ENCODE peak calls at places on chromosomes 12 and 14, in eight cellular contexts. One of them, this sample, is unnamed.

GRCh38 chr14:69636051-69636639 is 24.7 kb downstream of the SUSD6 start:
- DNase-seq in heart left ventricle: no peak
- DNase-seq in lung: no peak
- DNase-seq in gastrocnemius medialis: no peak
- DNase-seq in HL-60: no peak
- DNase-seq in psoas muscle: no peak
- DNase-seq in CD8-positive, alpha-beta memory T cell: no peak
- DNase-seq in OCI-LY7: peak; percentile 63
- DNase-seq in this sample: no peak

GRCh38 chr12:59452746-59453145 is 143.1 kb upstream of the SLC16A7 start:
- DNase-seq in heart left ventricle: no peak
- DNase-seq in lung: no peak
- DNase-seq in gastrocnemius medialis: no peak
- DNase-seq in HL-60: no peak
- DNase-seq in psoas muscle: no peak
- DNase-seq in CD8-positive, alpha-beta memory T cell: no peak
- DNase-seq in OCI-LY7: no peak
- DNase-seq in this sample: no peak

GRCh38 chr12:120488057-120488660 is 7.8 kb upstream of the DYNLL1 start:
- DNase-seq in heart left ventricle: no peak
- DNase-seq in lung: no peak
- DNase-seq in gastrocnemius medialis: no peak
- DNase-seq in HL-60: no peak
- DNase-seq in psoas muscle: no peak
- DNase-seq in CD8-positive, alpha-beta memory T cell: no peak
- DNase-seq in OCI-LY7: no peak
- DNase-seq in this sample: peak; percentile 26

GRCh38 chr14:49954171-49954631 is 61.3 kb downstream of the ARF6 start:
- DNase-seq in heart left ventricle: no peak
- DNase-seq in lung: peak; percentile 35
- DNase-seq in gastrocnemius medialis: peak; percentile 11
- DNase-seq in HL-60: no peak
- DNase-seq in psoas muscle: peak; percentile 28
- DNase-seq in CD8-positive, alpha-beta memory T cell: no peak
- DNase-seq in OCI-LY7: no peak
- DNase-seq in this sample: no peak

GRCh38 chr12:50928392-50928791 is 24.0 kb upstream of the HIGD1C start:
- DNase-seq in heart left ventricle: no peak
- DNase-seq in lung: no peak
- DNase-seq in gastrocnemius medialis: no peak
- DNase-seq in HL-60: no peak
- DNase-seq in psoas muscle: no peak
- DNase-seq in CD8-positive, alpha-beta memory T cell: no peak
- DNase-seq in OCI-LY7: peak; percentile 30
- DNase-seq in this sample: no peak

GRCh38 chr12:131621701-131622421 is 89.0 kb upstream of the SFSWAP start:
- DNase-seq in heart left ventricle: no peak
- DNase-seq in lung: no peak
- DNase-seq in gastrocnemius medialis: no peak
- DNase-seq in HL-60: no peak
- DNase-seq in psoas muscle: no peak
- DNase-seq in CD8-positive, alpha-beta memory T cell: no peak
- DNase-seq in OCI-LY7: no peak
- DNase-seq in this sample: peak; percentile 63

GRCh38 chr12:69623970-69624369 is 13.3 kb upstream of the LRRC10 start:
- DNase-seq in heart left ventricle: peak; percentile 85
- DNase-seq in lung: peak; percentile 32
- DNase-seq in gastrocnemius medialis: no peak
- DNase-seq in HL-60: no peak
- DNase-seq in psoas muscle: peak; percentile 20
- DNase-seq in CD8-positive, alpha-beta memory T cell: no peak
- DNase-seq in OCI-LY7: no peak
- DNase-seq in this sample: no peak

GRCh38 chr12:48000878-48001321 is 3.4 kb downstream of the COL2A1 start:
- DNase-seq in heart left ventricle: no peak
- DNase-seq in lung: peak; percentile 46
- DNase-seq in gastrocnemius medialis: no peak
- DNase-seq in HL-60: no peak
- DNase-seq in psoas muscle: peak; percentile 34
- DNase-seq in CD8-positive, alpha-beta memory T cell: no peak
- DNase-seq in OCI-LY7: no peak
- DNase-seq in this sample: no peak

GRCh38 chr12:93789767-93790166 is 112.6 kb downstream of the CRADD start:
- DNase-seq in heart left ventricle: no peak
- DNase-seq in lung: no peak
- DNase-seq in gastrocnemius medialis: no peak
- DNase-seq in HL-60: no peak
- DNase-seq in psoas muscle: no peak
- DNase-seq in CD8-positive, alpha-beta memory T cell: no peak
- DNase-seq in OCI-LY7: no peak
- DNase-seq in this sample: no peak

DNA sequence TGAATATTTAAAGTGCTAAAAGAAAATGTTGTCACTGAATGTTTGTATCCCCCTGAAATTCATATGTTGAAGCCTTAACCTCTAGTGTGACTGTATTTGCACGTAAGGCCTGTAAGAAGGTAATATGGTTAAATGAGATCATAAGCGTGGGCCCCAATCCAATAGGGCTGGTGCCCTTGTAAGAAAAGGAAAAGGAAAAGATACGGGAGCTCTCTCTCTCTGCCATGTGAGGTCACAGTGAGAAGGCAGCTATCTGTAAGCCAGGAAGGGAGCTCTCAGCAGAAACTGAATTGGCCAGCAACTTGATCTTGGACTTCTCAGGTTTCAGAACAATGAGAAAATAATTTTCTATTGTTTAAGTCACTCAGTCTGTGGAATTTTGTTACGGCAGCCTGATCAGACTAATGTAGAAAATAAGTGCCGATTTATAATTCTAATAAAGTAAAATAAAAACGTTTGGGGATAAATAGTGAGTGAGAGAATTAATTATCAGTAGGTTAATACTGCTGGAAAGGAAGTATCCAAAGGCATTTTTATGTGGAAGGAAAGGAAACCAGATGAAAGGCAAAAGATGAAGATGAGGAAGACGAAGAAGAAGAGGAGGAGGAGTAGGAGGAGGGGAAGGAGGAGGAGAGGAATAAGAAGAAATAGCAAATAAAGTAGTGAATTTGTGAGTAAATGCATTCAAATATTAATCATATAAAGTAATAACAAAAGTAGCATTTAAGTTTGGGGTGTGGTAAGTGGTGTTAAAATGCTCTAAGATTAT is 188.5 kb upstream of the KRR1 start:
- DNase-seq in heart left ventricle: no peak
- DNase-seq in lung: no peak
- DNase-seq in gastrocnemius medialis: peak; percentile 4
- DNase-seq in HL-60: no peak
- DNase-seq in psoas muscle: no peak
- DNase-seq in CD8-positive, alpha-beta memory T cell: no peak
- DNase-seq in OCI-LY7: no peak
- DNase-seq in this sample: no peak
- H3K27ac ChIP-seq in heart left ventricle: peak overlapping the region; percentile 4
- H3K27ac ChIP-seq in lung: peak overlapping the region; percentile 33
- H3K27ac ChIP-seq in gastrocnemius medialis: no peak overlapping the region
- H3K27ac ChIP-seq in HL-60: no peak overlapping the region
- H3K27ac ChIP-seq in psoas muscle: no peak overlapping the region
- H3K27ac ChIP-seq in CD8-positive, alpha-beta memory T cell: no peak overlapping the region
- H3K27ac ChIP-seq in OCI-LY7: no peak overlapping the region
- H3K27ac ChIP-seq in this sample: no peak overlapping the region

DNA sequence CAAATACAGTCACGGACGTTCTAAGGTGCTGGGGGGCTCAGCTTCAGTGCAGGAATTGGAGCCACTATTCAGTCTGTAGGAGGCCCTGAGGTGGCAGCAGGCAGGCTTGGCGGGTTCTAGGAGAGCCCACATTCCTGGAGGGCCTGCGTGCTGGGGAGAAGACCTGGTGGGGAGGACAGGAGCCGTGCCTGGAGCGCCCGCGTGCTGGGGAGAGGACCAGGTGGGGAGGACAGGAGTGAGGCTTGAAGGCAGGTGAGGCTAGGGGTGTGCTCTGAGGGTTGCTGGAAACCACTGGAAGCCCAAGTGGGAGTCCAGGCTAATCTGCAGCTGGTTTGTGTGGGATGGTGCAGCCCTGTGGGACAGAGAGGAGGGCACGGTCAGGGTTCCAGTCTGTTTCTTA is 23.1 kb downstream of the RHOF start:
- DNase-seq in heart left ventricle: no peak
- DNase-seq in lung: no peak
- DNase-seq in gastrocnemius medialis: no peak
- DNase-seq in HL-60: no peak
- DNase-seq in psoas muscle: no peak
- DNase-seq in CD8-positive, alpha-beta memory T cell: no peak
- DNase-seq in OCI-LY7: no peak
- DNase-seq in this sample: no peak
- H3K27ac ChIP-seq in heart left ventricle: no peak overlapping the region
- H3K27ac ChIP-seq in lung: no peak overlapping the region
- H3K27ac ChIP-seq in gastrocnemius medialis: no peak overlapping the region
- H3K27ac ChIP-seq in HL-60: no peak overlapping the region
- H3K27ac ChIP-seq in psoas muscle: no peak overlapping the region
- H3K27ac ChIP-seq in CD8-positive, alpha-beta memory T cell: peak overlapping the region; percentile 38
- H3K27ac ChIP-seq in OCI-LY7: no peak overlapping the region
- H3K27ac ChIP-seq in this sample: no peak overlapping the region

GRCh38 chr12:43107401-43107800 is 444.6 kb downstream of the ADAMTS20 start:
- DNase-seq in heart left ventricle: no peak
- DNase-seq in lung: no peak
- DNase-seq in gastrocnemius medialis: no peak
- DNase-seq in HL-60: no peak
- DNase-seq in psoas muscle: no peak
- DNase-seq in CD8-positive, alpha-beta memory T cell: no peak
- DNase-seq in OCI-LY7: no peak
- DNase-seq in this sample: no peak
- H3K27ac ChIP-seq in heart left ventricle: no peak overlapping the region
- H3K27ac ChIP-seq in lung: no peak overlapping the region
- H3K27ac ChIP-seq in gastrocnemius medialis: no peak overlapping the region
- H3K27ac ChIP-seq in HL-60: no peak overlapping the region
- H3K27ac ChIP-seq in psoas muscle: no peak overlapping the region
- H3K27ac ChIP-seq in CD8-positive, alpha-beta memory T cell: no peak overlapping the region
- H3K27ac ChIP-seq in OCI-LY7: no peak overlapping the region
- H3K27ac ChIP-seq in this sample: no peak overlapping the region

GRCh38 chr12:123546281-123546680 is 12.8 kb upstream of the RILPL1 start:
- DNase-seq in heart left ventricle: no peak
- DNase-seq in lung: no peak
- DNase-seq in gastrocnemius medialis: no peak
- DNase-seq in HL-60: no peak
- DNase-seq in psoas muscle: no peak
- DNase-seq in CD8-positive, alpha-beta memory T cell: no peak
- DNase-seq in OCI-LY7: no peak
- DNase-seq in this sample: no peak
- H3K27ac ChIP-seq in heart left ventricle: no peak overlapping the region
- H3K27ac ChIP-seq in lung: no peak overlapping the region
- H3K27ac ChIP-seq in gastrocnemius medialis: no peak overlapping the region
- H3K27ac ChIP-seq in HL-60: no peak overlapping the region
- H3K27ac ChIP-seq in psoas muscle: no peak overlapping the region
- H3K27ac ChIP-seq in CD8-positive, alpha-beta memory T cell: no peak overlapping the region
- H3K27ac ChIP-seq in OCI-LY7: no peak overlapping the region
- H3K27ac ChIP-seq in this sample: no peak overlapping the region

DNA sequence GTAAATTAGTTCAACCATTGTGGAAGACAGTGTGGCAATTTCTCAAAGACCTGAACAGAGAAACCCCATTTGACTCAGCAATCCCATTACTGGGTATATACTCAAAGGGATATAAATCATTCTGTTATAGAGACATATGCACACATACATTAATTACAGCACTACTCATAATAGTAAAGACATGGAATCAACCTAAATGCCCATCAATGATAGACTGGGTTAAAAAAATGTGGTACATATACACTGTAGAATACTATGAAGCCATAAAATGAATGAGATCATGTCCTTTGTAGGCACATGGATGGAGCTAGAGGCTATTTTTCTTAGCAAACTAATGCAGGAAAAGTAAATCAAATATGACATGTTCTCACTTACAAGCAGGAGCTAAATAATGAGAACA is 303.9 kb downstream of the BTG1 start:
- DNase-seq in heart left ventricle: no peak
- DNase-seq in lung: no peak
- DNase-seq in gastrocnemius medialis: no peak
- DNase-seq in HL-60: no peak
- DNase-seq in psoas muscle: no peak
- DNase-seq in CD8-positive, alpha-beta memory T cell: no peak
- DNase-seq in OCI-LY7: no peak
- DNase-seq in this sample: no peak
- H3K27ac ChIP-seq in heart left ventricle: no peak overlapping the region
- H3K27ac ChIP-seq in lung: no peak overlapping the region
- H3K27ac ChIP-seq in gastrocnemius medialis: no peak overlapping the region
- H3K27ac ChIP-seq in HL-60: no peak overlapping the region
- H3K27ac ChIP-seq in psoas muscle: no peak overlapping the region
- H3K27ac ChIP-seq in CD8-positive, alpha-beta memory T cell: no peak overlapping the region
- H3K27ac ChIP-seq in OCI-LY7: no peak overlapping the region
- H3K27ac ChIP-seq in this sample: no peak overlapping the region

DNA sequence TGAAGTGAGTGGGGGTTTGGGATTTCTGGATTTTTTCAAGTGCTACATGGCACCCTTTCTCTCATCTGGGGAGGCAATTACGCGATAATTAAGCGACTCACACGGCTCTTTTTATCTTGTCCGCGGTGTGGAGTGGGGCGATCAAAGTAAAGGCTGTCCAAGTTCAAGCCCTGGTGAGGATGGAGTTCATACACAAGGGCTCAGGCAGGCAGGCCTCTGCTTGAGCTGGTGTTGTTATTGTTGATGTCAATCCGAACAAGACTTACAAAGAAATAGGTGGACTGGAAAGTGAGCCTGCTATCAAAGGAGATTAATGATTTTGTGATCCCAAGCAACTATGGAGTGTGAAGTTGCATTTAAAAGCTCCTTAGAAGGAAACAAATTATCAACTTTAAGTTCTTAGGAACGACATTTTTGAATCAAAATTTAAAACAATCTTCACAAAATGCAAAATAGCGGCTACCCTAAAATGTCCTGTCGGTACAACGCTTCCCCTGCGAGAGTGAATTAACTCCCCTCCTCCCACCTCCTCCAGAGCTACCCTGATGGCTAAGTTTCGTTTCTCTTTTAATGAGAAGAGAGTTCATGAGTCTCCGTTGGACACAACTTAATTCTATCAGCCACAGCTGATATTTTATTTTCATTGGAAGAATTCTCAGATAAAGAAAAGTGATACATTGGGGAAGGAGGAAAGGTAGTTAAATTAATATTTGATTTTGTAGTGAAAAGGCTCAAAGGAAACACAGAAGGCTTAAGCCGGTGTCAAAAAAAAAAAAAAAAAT is 5.9 kb downstream of the FOXA1 start:
- DNase-seq in heart left ventricle: no peak
- DNase-seq in lung: no peak
- DNase-seq in gastrocnemius medialis: no peak
- DNase-seq in HL-60: no peak
- DNase-seq in psoas muscle: no peak
- DNase-seq in CD8-positive, alpha-beta memory T cell: no peak
- DNase-seq in OCI-LY7: no peak
- DNase-seq in this sample: no peak
- H3K27ac ChIP-seq in heart left ventricle: no peak overlapping the region
- H3K27ac ChIP-seq in lung: no peak overlapping the region
- H3K27ac ChIP-seq in gastrocnemius medialis: no peak overlapping the region
- H3K27ac ChIP-seq in HL-60: no peak overlapping the region
- H3K27ac ChIP-seq in psoas muscle: no peak overlapping the region
- H3K27ac ChIP-seq in CD8-positive, alpha-beta memory T cell: no peak overlapping the region
- H3K27ac ChIP-seq in OCI-LY7: no peak overlapping the region
- H3K27ac ChIP-seq in this sample: no peak overlapping the region

DNA sequence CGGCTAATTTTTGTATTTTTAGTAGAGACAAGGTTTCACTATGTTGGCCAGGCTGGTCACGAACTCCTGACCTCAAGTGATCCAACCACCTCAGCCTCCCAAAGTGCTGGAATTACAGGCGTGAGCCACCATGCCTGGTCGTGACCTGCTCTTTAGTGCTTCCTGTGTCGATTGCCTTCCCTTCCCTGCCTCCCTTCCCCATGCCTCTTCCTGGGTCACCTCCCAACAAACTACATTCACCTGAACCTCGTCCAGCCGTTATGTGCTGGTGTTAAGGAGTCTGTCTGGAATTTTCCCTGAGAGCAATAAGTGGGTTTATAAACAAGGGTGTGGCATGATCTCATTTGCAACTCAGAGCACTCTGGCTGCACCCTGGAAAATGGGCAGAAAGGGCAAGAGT is 32.1 kb upstream of the C12orf76 start:
- DNase-seq in heart left ventricle: no peak
- DNase-seq in lung: no peak
- DNase-seq in gastrocnemius medialis: no peak
- DNase-seq in HL-60: no peak
- DNase-seq in psoas muscle: no peak
- DNase-seq in CD8-positive, alpha-beta memory T cell: no peak
- DNase-seq in OCI-LY7: no peak
- DNase-seq in this sample: no peak
- H3K27ac ChIP-seq in heart left ventricle: no peak overlapping the region
- H3K27ac ChIP-seq in lung: no peak overlapping the region
- H3K27ac ChIP-seq in gastrocnemius medialis: no peak overlapping the region
- H3K27ac ChIP-seq in HL-60: no peak overlapping the region
- H3K27ac ChIP-seq in psoas muscle: no peak overlapping the region
- H3K27ac ChIP-seq in CD8-positive, alpha-beta memory T cell: no peak overlapping the region
- H3K27ac ChIP-seq in OCI-LY7: no peak overlapping the region
- H3K27ac ChIP-seq in this sample: no peak overlapping the region

This sample was measured in caudate nucleus.